ENCODE peak calls at places on chromosomes 2 and 18, in nine cellular contexts. J is activated CD4-positive, alpha-beta T cell treated with anti-CD3 and anti-CD28 coated beads, Interleukin-2, amount 10 ng/mL, durations not matched to agents 7 days and 5 days; H is activated T-cell treated with anti-CD3 and anti-CD28 coated beads for 48 hours; S is ELR; A is upper lobe of right lung; W is activated T-helper 9 cell treated with anti-CD3 and anti-CD28 coated beads, Interleukin-2, amount 50 U/mL, for 16 hours; M is T-cell; K is astrocyte; I is neural crest cell. B is an unnamed sample.

GRCh38 chr2:241672243-241673188 is 14.1 kb downstream of the DTYMK start:
- DNase-seq in J (no peak), H (no peak), S (no peak), A (no peak), W (no peak), M (no peak), K (no peak), I (no peak), B (no peak)

GRCh38 chr2:112155331-112156151 is 17.4 kb downstream of the FBLN7 start:
- DNase-seq in J (peak), H (no peak), S (no peak), A (peak), W (no peak), M (peak), K (no peak), I (no peak), B (no peak)

GRCh38 chr2:227570615-227571014 is 28.1 kb upstream of the SCYGR2 start:
- DNase-seq in J (no peak), H (no peak), S (no peak), A (no peak), W (no peak), M (no peak), K (no peak), I (no peak), B (no peak)

GRCh38 chr18:58988595-58988994 is 123.9 kb downstream of the ZNF532 start:
- DNase-seq in J (no peak), H (no peak), S (no peak), A (no peak), W (no peak), M (no peak), K (peak), I (no peak), B (no peak)

GRCh38 chr2:118295592-118296390 is 207.5 kb downstream of the INSIG2 start:
- DNase-seq in J (no peak), H (no peak), S (no peak), A (no peak), W (no peak), M (no peak), K (no peak), I (no peak), B (no peak)

GRCh38 chr2:132581917-132582316 is 88.1 kb downstream of the LYPD1 start:
- DNase-seq in J (no peak), H (no peak), S (no peak), A (no peak), W (no peak), M (no peak), K (no peak), I (no peak), B (no peak)

GRCh38 chr18:5253910-5254309 is 41.6 kb downstream of the ZBTB14 start:
- DNase-seq in J (no peak), H (no peak), S (no peak), A (no peak), W (no peak), M (no peak), K (no peak), I (no peak), B (no peak)

GRCh38 chr2:218883491-218884490 is 3.1 kb downstream of the WNT10A start:
- DNase-seq in J (no peak), H (no peak), S (no peak), A (peak), W (peak), M (no peak), K (no peak), I (no peak), B (no peak)

GRCh38 chr18:30992231-30992630 is 50.3 kb downstream of the DSC3 start:
- DNase-seq in J (no peak), H (no peak), S (peak), A (no peak), W (no peak), M (no peak), K (no peak), I (no peak), B (no peak)

GRCh38 chr2:134758632-134759031 is 39.8 kb upstream of the TMEM163 start:
- DNase-seq in J (no peak), H (no peak), S (no peak), A (no peak), W (no peak), M (no peak), K (no peak), I (no peak), B (no peak)

GRCh38 chr18:45876131-45876530 is 50.7 kb downstream of the SIGLEC15 start:
- DNase-seq in J (no peak), H (no peak), S (no peak), A (no peak), W (no peak), M (no peak), K (peak), I (no peak), B (no peak)

GRCh38 chr18:35736696-35737095 is 155.2 kb downstream of the GALNT1 start:
- DNase-seq in J (no peak), H (no peak), S (no peak), A (no peak), W (no peak), M (no peak), K (peak), I (no peak), B (no peak)

GRCh38 chr2:237700583-237701032 is 73.2 kb downstream of the LRRFIP1 start:
- DNase-seq in J (peak), H (peak), S (peak), A (peak), W (peak), M (peak), K (peak), I (no peak), B (no peak)

GRCh38 chr2:120722211-120722602 is 13.5 kb upstream of the GLI2 start:
- DNase-seq in J (no peak), H (no peak), S (no peak), A (peak), W (no peak), M (no peak), K (no peak), I (no peak), B (no peak)

GRCh38 chr2:232523682-232524597 is 2.0 kb upstream of the CHRND start:
- DNase-seq in J (peak), H (peak), S (peak), A (no peak), W (no peak), M (no peak), K (peak), I (peak), B (peak)

GRCh38 chr18:54710519-54711281 is 117.6 kb upstream of the RAB27B start:
- DNase-seq in J (no peak), H (no peak), S (no peak), A (no peak), W (no peak), M (no peak), K (no peak), I (no peak), B (no peak)

GRCh38 chr2:128808462-128809255 is 490.0 kb upstream of the HS6ST1 start:
- DNase-seq in J (no peak), H (no peak), S (no peak), A (no peak), W (no peak), M (no peak), K (peak), I (no peak), B (no peak)

GRCh38 chr2:241577413-241578122 is 19.0 kb downstream of the BOK start:
- DNase-seq in J (no peak), H (no peak), S (no peak), A (peak), W (no peak), M (no peak), K (peak), I (no peak), B (no peak)

GRCh38 chr18:35580748-35581534 is 599 bp upstream of the GALNT1 start:
- DNase-seq in J (peak), H (peak), S (peak), A (peak), W (peak), M (peak), K (peak), I (peak), B (peak)

GRCh38 chr18:45749918-45750689 is 26.1 kb downstream of the SLC14A1 start:
- DNase-seq in J (no peak), H (no peak), S (no peak), A (no peak), W (no peak), M (no peak), K (no peak), I (no peak), B (no peak)

GRCh38 chr2:101597347-101597944 is 100.1 kb upstream of the MAP4K4 start:
- DNase-seq in J (no peak), H (no peak), S (no peak), A (no peak), W (no peak), M (no peak), K (peak), I (no peak), B (no peak)

GRCh38 chr18:58213445-58213844 is 169.4 kb downstream of the NEDD4L start:
- DNase-seq in J (no peak), H (no peak), S (peak), A (no peak), W (no peak), M (no peak), K (peak), I (no peak), B (no peak)

GRCh38 chr2:48715956-48716355 is 39.6 kb downstream of the LHCGR start:
- DNase-seq in J (no peak), H (no peak), S (no peak), A (no peak), W (no peak), M (no peak), K (no peak), I (no peak), B (no peak)

GRCh38 chr18:49859006-49859359 is 45.6 kb upstream of the ACAA2 start:
- DNase-seq in J (no peak), H (no peak), S (no peak), A (no peak), W (no peak), M (no peak), K (no peak), I (no peak), B (no peak)

GRCh38 chr2:231715988-231716616 is 7.8 kb downstream of the PTMA start:
- DNase-seq in J (no peak), H (no peak), S (peak), A (no peak), W (no peak), M (no peak), K (no peak), I (no peak), B (no peak)

GRCh38 chr2:208489687-208490086 is 83.1 kb downstream of the PTH2R start:
- DNase-seq in J (no peak), H (no peak), S (no peak), A (no peak), W (no peak), M (no peak), K (no peak), I (no peak), B (no peak)

GRCh38 chr18:54127759-54128378 is 96.6 kb downstream of the MBD2 start:
- DNase-seq in J (peak), H (no peak), S (peak), A (no peak), W (no peak), M (no peak), K (no peak), I (peak), B (peak)

GRCh38 chr18:48129621-48130082 is 199.2 kb upstream of the SMAD2 start:
- DNase-seq in J (no peak), H (no peak), S (no peak), A (no peak), W (no peak), M (no peak), K (no peak), I (no peak), B (no peak)

GRCh38 chr2:23541453-23542334 is 156.7 kb downstream of the KLHL29 start:
- DNase-seq in J (no peak), H (no peak), S (no peak), A (no peak), W (no peak), M (no peak), K (no peak), I (no peak), B (no peak)

GRCh38 chr2:218465987-218466633 is 47.2 kb downstream of the VIL1 start:
- DNase-seq in J (no peak), H (no peak), S (peak), A (no peak), W (no peak), M (no peak), K (peak), I (no peak), B (peak)

GRCh38 chr2:49973917-49974368 is 819.6 kb upstream of the FSHR start:
- DNase-seq in J (peak), H (peak), S (peak), A (no peak), W (peak), M (peak), K (peak), I (peak), B (peak)

GRCh38 chr2:128914320-128914719 is 595.7 kb upstream of the HS6ST1 start:
- DNase-seq in J (no peak), H (no peak), S (no peak), A (no peak), W (no peak), M (no peak), K (no peak), I (no peak), B (no peak)

GRCh38 chr2:182949572-182950189 is 83.2 kb upstream of the FRZB start:
- DNase-seq in J (no peak), H (no peak), S (peak), A (no peak), W (no peak), M (no peak), K (peak), I (no peak), B (no peak)

GRCh38 chr18:78128004-78128403 is 851.6 kb upstream of the SALL3 start:
- DNase-seq in J (no peak), H (no peak), S (no peak), A (no peak), W (no peak), M (no peak), K (no peak), I (no peak), B (no peak)

GRCh38 chr2:112728384-112729175 is 7.8 kb downstream of the NT5DC4 start:
- DNase-seq in J (no peak), H (no peak), S (no peak), A (no peak), W (no peak), M (no peak), K (no peak), I (no peak), B (no peak)

B was measured in HuH-7.